ENCODE peak calls at places on chromosome 2, in nine cellular contexts. H, M, R, P, W, X, Q, K and I are unnamed samples.

GRCh38 chr2:124320072-124320471 is 295.0 kb downstream of the CNTNAP5 start:
- DNase-seq in P (no peak), H (no peak), M (no peak), R (no peak), K (no peak), X (no peak), Q (no peak), W (peak; percentile 6), I (no peak)

GRCh38 chr2:10558281-10559030 is 110.3 kb upstream of the ODC1 start:
- DNase-seq in R (no peak), K (no peak), W (no peak), Q (no peak), H (no peak), M (no peak), X (no peak), P (no peak), I (no peak)

GRCh38 chr2:16713011-16713423 is 47.4 kb upstream of the CYRIA start:
- DNase-seq in X (no peak), H (no peak), Q (no peak), M (no peak), K (no peak), P (no peak), R (no peak), W (peak; percentile 80), I (no peak)

GRCh38 chr2:64105676-64106461 is 38.4 kb downstream of the PELI1 start:
- DNase-seq in H (no peak), M (peak; percentile 69), P (no peak), Q (no peak), K (no peak), X (peak; percentile 4), W (no peak), R (no peak), I (no peak)

GRCh38 chr2:151878655-151879563 is 50.7 kb upstream of the ARL5A start:
- DNase-seq in P (no peak), K (peak; percentile 36), X (peak; percentile 82), M (no peak), Q (no peak), R (no peak), W (no peak), H (no peak), I (no peak)

GRCh38 chr2:184597571-184597980 is 753 bp upstream of the ZNF804A start:
- DNase-seq in R (peak; percentile 20), Q (peak; percentile 24), M (no peak), W (peak; percentile 49), X (peak; percentile 74), H (peak; percentile 30), K (no peak), P (peak; percentile 51), I (peak; percentile 67)

GRCh38 chr2:127199223-127199622 is 20.9 kb downstream of the CYP27C1 start:
- DNase-seq in M (no peak), K (no peak), R (no peak), X (no peak), W (no peak), P (peak; percentile 26), Q (no peak), H (no peak), I (no peak)

GRCh38 chr2:230942371-230942770 is 17.3 kb upstream of the GPR55 start:
- DNase-seq in Q (no peak), K (no peak), P (peak; percentile 56), W (no peak), M (no peak), R (peak; percentile 71), X (no peak), H (no peak), I (peak; percentile 15)

GRCh38 chr2:118845005-118845842 is 2.2 kb downstream of the EN1 start:
- DNase-seq in Q (no peak), R (no peak), X (no peak), W (no peak), H (peak; percentile 17), P (no peak), K (no peak), M (no peak), I (no peak)

GRCh38 chr2:118973542-118973951 is 31.6 kb downstream of the MARCO start:
- DNase-seq in R (peak; percentile 3), K (peak; percentile 21), Q (no peak), X (no peak), W (no peak), P (no peak), H (no peak), M (no peak), I (no peak)

GRCh38 chr2:177799531-177799930 is 273.0 kb downstream of the PDE11A start:
- DNase-seq in K (no peak), M (peak; percentile 41), P (no peak), H (peak; percentile 49), Q (peak; percentile 58), R (no peak), X (peak; percentile 23), W (peak; percentile 1), I (peak; percentile 43)

GRCh38 chr2:209771474-209772292 is at the start of gene UNC80:
- DNase-seq in W (peak; percentile 81), X (peak; percentile 24), K (peak; percentile 6), R (peak; percentile 43), M (no peak), Q (peak; percentile 92), P (peak; percentile 57), H (peak; percentile 80), I (peak; percentile 58)

GRCh38 chr2:56344771-56345170 is 161.0 kb downstream of the CCDC85A start:
- DNase-seq in X (no peak), P (no peak), M (no peak), W (no peak), K (no peak), H (no peak), Q (no peak), R (no peak), I (no peak)

GRCh38 chr2:113138428-113139322 is 11.3 kb downstream of the IL1RN start:
- DNase-seq in X (peak; percentile 87), R (peak; percentile 74), M (peak; percentile 93), K (peak; percentile 57), Q (peak; percentile 80), W (peak; percentile 55), H (peak; percentile 68), P (peak; percentile 70), I (peak; percentile 82)

GRCh38 chr2:174788291-174788929 is 24.1 kb upstream of the CHRNA1 start:
- DNase-seq in R (no peak), P (no peak), H (peak; percentile 45), X (no peak), K (peak; percentile 39), W (no peak), M (peak; percentile 9), Q (no peak), I (no peak)

GRCh38 chr2:190634381-190634780 is 14.5 kb upstream of the NAB1 start:
- DNase-seq in H (no peak), P (no peak), X (no peak), K (peak; percentile 47), M (no peak), W (no peak), R (no peak), Q (no peak), I (no peak)

GRCh38 chr2:150147889-150148683 is 339.4 kb downstream of the RND3 start:
- DNase-seq in H (no peak), Q (no peak), K (no peak), X (no peak), W (no peak), P (no peak), M (no peak), R (no peak), I (no peak)

GRCh38 chr2:39411186-39411944 is 25.7 kb downstream of the MAP4K3 start:
- DNase-seq in R (no peak), W (no peak), Q (no peak), X (no peak), K (no peak), P (no peak), M (no peak), H (no peak), I (no peak)

GRCh38 chr2:129642526-129643043 is 336.9 kb upstream of the RAB6C start:
- DNase-seq in X (no peak), Q (no peak), W (no peak), K (no peak), P (no peak), M (no peak), H (no peak), R (no peak), I (no peak)

GRCh38 chr2:240800241-240800640 is 19.8 kb downstream of the KIF1A start:
- DNase-seq in R (no peak), M (no peak), X (no peak), H (no peak), Q (no peak), W (no peak), K (no peak), P (no peak), I (no peak)

GRCh38 chr2:161409308-161409707 is 6.8 kb upstream of the TBR1 start:
- DNase-seq in M (no peak), K (no peak), W (no peak), X (no peak), H (no peak), R (no peak), P (no peak), Q (no peak), I (no peak)